ENCODE peak calls at places on chromosomes 16 and 17, in seven cellular contexts. One of them, this sample, is unnamed.

GRCh38 chr16:1168837-1169236 is 15.9 kb downstream of the CACNA1H start:
- DNase-seq in bronchial epithelial cell: no peak
- DNase-seq in sigmoid colon: no peak
- DNase-seq in A549: no peak
- DNase-seq in epithelial cell of proximal tubule: no peak
- DNase-seq in AG10803: no peak
- DNase-seq in fibroblast of lung: no peak
- DNase-seq in this sample: no peak

GRCh38 chr17:81684442-81684911 is 666 bp downstream of the HGS start:
- DNase-seq in bronchial epithelial cell: peak
- DNase-seq in sigmoid colon: no peak
- DNase-seq in A549: no peak
- DNase-seq in epithelial cell of proximal tubule: no peak
- DNase-seq in AG10803: no peak
- DNase-seq in fibroblast of lung: peak
- DNase-seq in this sample: no peak

GRCh38 chr16:54285414-54286066 is 1.0 kb downstream of the IRX3 start:
- DNase-seq in bronchial epithelial cell: no peak
- DNase-seq in sigmoid colon: no peak
- DNase-seq in A549: peak
- DNase-seq in epithelial cell of proximal tubule: no peak
- DNase-seq in AG10803: peak
- DNase-seq in fibroblast of lung: no peak
- DNase-seq in this sample: peak

GRCh38 chr16:24761526-24761925 is 32.1 kb downstream of the TNRC6A start:
- DNase-seq in bronchial epithelial cell: no peak
- DNase-seq in sigmoid colon: no peak
- DNase-seq in A549: no peak
- DNase-seq in epithelial cell of proximal tubule: no peak
- DNase-seq in AG10803: no peak
- DNase-seq in fibroblast of lung: no peak
- DNase-seq in this sample: no peak

GRCh38 chr16:64417711-64418227 is 704.1 kb downstream of the CDH11 start:
- DNase-seq in bronchial epithelial cell: peak
- DNase-seq in sigmoid colon: no peak
- DNase-seq in A549: no peak
- DNase-seq in epithelial cell of proximal tubule: no peak
- DNase-seq in AG10803: peak
- DNase-seq in fibroblast of lung: peak
- DNase-seq in this sample: peak

GRCh38 chr16:6195966-6196365 is 1098.4 kb upstream of the EEF2KMT start:
- DNase-seq in bronchial epithelial cell: no peak
- DNase-seq in sigmoid colon: no peak
- DNase-seq in A549: no peak
- DNase-seq in epithelial cell of proximal tubule: no peak
- DNase-seq in AG10803: no peak
- DNase-seq in fibroblast of lung: no peak
- DNase-seq in this sample: no peak

GRCh38 chr17:37485938-37486570 is 3.6 kb upstream of the DUSP14 start:
- DNase-seq in bronchial epithelial cell: no peak
- DNase-seq in sigmoid colon: no peak
- DNase-seq in A549: no peak
- DNase-seq in epithelial cell of proximal tubule: no peak
- DNase-seq in AG10803: peak
- DNase-seq in fibroblast of lung: peak
- DNase-seq in this sample: peak

GRCh38 chr16:985646-986400 is 4.3 kb downstream of the SOX8 start:
- DNase-seq in bronchial epithelial cell: no peak
- DNase-seq in sigmoid colon: no peak
- DNase-seq in A549: no peak
- DNase-seq in epithelial cell of proximal tubule: no peak
- DNase-seq in AG10803: no peak
- DNase-seq in fibroblast of lung: no peak
- DNase-seq in this sample: no peak

GRCh38 chr17:51214920-51215319 is 44.9 kb downstream of the MBTD1 start:
- DNase-seq in bronchial epithelial cell: no peak
- DNase-seq in sigmoid colon: no peak
- DNase-seq in A549: no peak
- DNase-seq in epithelial cell of proximal tubule: no peak
- DNase-seq in AG10803: no peak
- DNase-seq in fibroblast of lung: no peak
- DNase-seq in this sample: peak

GRCh38 chr17:6477831-6478383 is 33.7 kb downstream of the PIMREG start:
- DNase-seq in bronchial epithelial cell: no peak
- DNase-seq in sigmoid colon: no peak
- DNase-seq in A549: no peak
- DNase-seq in epithelial cell of proximal tubule: no peak
- DNase-seq in AG10803: no peak
- DNase-seq in fibroblast of lung: no peak
- DNase-seq in this sample: no peak

GRCh38 chr16:56606071-56606687 is 2.2 kb upstream of the MT2A start:
- DNase-seq in bronchial epithelial cell: peak
- DNase-seq in sigmoid colon: peak
- DNase-seq in A549: peak
- DNase-seq in epithelial cell of proximal tubule: no peak
- DNase-seq in AG10803: no peak
- DNase-seq in fibroblast of lung: no peak
- DNase-seq in this sample: no peak

GRCh38 chr17:35540589-35541404 is 3.3 kb upstream of the SLFN12L start:
- DNase-seq in bronchial epithelial cell: peak
- DNase-seq in sigmoid colon: peak
- DNase-seq in A549: no peak
- DNase-seq in epithelial cell of proximal tubule: no peak
- DNase-seq in AG10803: peak
- DNase-seq in fibroblast of lung: peak
- DNase-seq in this sample: peak

GRCh38 chr17:66724581-66725341 is 110.2 kb upstream of the CACNG5 start:
- DNase-seq in bronchial epithelial cell: no peak
- DNase-seq in sigmoid colon: peak
- DNase-seq in A549: peak
- DNase-seq in epithelial cell of proximal tubule: no peak
- DNase-seq in AG10803: peak
- DNase-seq in fibroblast of lung: peak
- DNase-seq in this sample: peak

GRCh38 chr16:5851583-5851982 is 754.0 kb upstream of the EEF2KMT start:
- DNase-seq in bronchial epithelial cell: peak
- DNase-seq in sigmoid colon: no peak
- DNase-seq in A549: no peak
- DNase-seq in epithelial cell of proximal tubule: no peak
- DNase-seq in AG10803: no peak
- DNase-seq in fibroblast of lung: no peak
- DNase-seq in this sample: no peak

GRCh38 chr17:72287586-72287985 is 166.8 kb downstream of the SOX9 start:
- DNase-seq in bronchial epithelial cell: no peak
- DNase-seq in sigmoid colon: no peak
- DNase-seq in A549: no peak
- DNase-seq in epithelial cell of proximal tubule: no peak
- DNase-seq in AG10803: no peak
- DNase-seq in fibroblast of lung: no peak
- DNase-seq in this sample: peak

GRCh38 chr17:59668816-59669215 is 38.4 kb downstream of the PTRH2 start:
- DNase-seq in bronchial epithelial cell: peak
- DNase-seq in sigmoid colon: no peak
- DNase-seq in A549: peak
- DNase-seq in epithelial cell of proximal tubule: peak
- DNase-seq in AG10803: peak
- DNase-seq in fibroblast of lung: peak
- DNase-seq in this sample: peak

GRCh38 chr17:39057807-39058206 is 90.6 kb upstream of the FBXO47 start:
- DNase-seq in bronchial epithelial cell: no peak
- DNase-seq in sigmoid colon: no peak
- DNase-seq in A549: no peak
- DNase-seq in epithelial cell of proximal tubule: no peak
- DNase-seq in AG10803: no peak
- DNase-seq in fibroblast of lung: no peak
- DNase-seq in this sample: no peak

GRCh38 chr17:79789943-79790804 is 6.7 kb downstream of the CBX8 start:
- DNase-seq in bronchial epithelial cell: no peak
- DNase-seq in sigmoid colon: no peak
- DNase-seq in A549: peak
- DNase-seq in epithelial cell of proximal tubule: no peak
- DNase-seq in AG10803: no peak
- DNase-seq in fibroblast of lung: no peak
- DNase-seq in this sample: peak

GRCh38 chr17:49508061-49508865 is 13.2 kb downstream of the NGFR start:
- DNase-seq in bronchial epithelial cell: peak
- DNase-seq in sigmoid colon: no peak
- DNase-seq in A549: peak
- DNase-seq in epithelial cell of proximal tubule: no peak
- DNase-seq in AG10803: peak
- DNase-seq in fibroblast of lung: no peak
- DNase-seq in this sample: no peak
- H3K4me3 ChIP-seq in bronchial epithelial cell: no peak
- H3K4me3 ChIP-seq in sigmoid colon: no peak
- H3K4me3 ChIP-seq in A549: no peak
- H3K4me3 ChIP-seq in epithelial cell of proximal tubule: no peak
- H3K4me3 ChIP-seq in AG10803: no peak
- H3K4me3 ChIP-seq in fibroblast of lung: no peak
- H3K4me3 ChIP-seq in this sample: no peak

DNA sequence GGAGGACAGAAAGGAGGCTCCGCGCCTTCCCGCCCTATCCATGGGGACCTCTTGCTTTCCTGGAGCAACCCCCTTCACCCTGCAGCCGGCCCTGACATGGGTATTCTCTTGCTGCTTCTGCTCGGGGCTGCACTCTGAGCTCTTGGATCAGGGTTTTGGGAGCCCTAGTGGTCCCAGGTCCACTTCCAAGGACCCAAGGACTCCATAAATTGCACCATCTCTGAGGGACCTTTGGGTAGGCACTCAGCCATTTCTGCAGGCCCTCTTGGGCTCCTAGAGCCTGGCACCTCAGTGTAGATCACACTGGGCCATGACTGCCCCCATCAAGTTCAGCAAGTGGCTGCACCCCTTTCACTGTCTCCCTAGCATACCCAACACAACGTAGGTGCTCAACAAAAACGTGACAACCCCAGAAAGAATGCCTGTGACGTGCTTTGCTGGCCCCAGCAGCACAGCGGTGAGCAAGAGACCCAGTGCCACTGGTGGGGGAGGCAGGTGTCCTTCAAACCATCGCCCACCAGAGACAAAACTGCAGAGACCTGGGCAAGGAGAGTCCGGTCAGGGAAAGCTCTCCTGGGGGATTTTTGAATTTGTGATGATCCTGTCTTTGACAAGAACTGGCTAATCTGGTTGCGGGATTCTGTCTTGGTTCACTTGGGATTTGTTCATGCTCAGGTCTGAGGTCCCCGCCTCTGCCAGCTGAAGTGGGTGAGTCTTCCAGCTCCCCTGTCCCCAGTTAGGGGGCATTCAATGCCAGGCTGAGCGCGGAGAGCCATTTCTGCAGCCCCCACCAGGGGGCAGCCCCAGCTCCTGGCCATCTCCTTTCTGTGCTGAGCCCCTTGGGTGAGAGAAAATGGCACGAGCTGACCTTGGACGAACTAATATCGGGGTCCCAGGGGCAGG is 2.5 kb upstream of the RAB11FIP4 start:
- DNase-seq in bronchial epithelial cell: no peak
- DNase-seq in sigmoid colon: no peak
- DNase-seq in A549: no peak
- DNase-seq in epithelial cell of proximal tubule: no peak
- DNase-seq in AG10803: no peak
- DNase-seq in fibroblast of lung: peak
- DNase-seq in this sample: peak
- TF ChIP-seq CTCF in bronchial epithelial cell: peak
- TF ChIP-seq CTCF in sigmoid colon: peak
- TF ChIP-seq CTCF in A549: peak
- TF ChIP-seq CTCF in epithelial cell of proximal tubule: peak
- TF ChIP-seq CTCF in AG10803: peak
- TF ChIP-seq CTCF in fibroblast of lung: peak
- TF ChIP-seq CTCF in this sample: peak

GRCh38 chr17:58380207-58381123 is 28.5 kb upstream of the SUPT4H1 start:
- DNase-seq in bronchial epithelial cell: no peak
- DNase-seq in sigmoid colon: no peak
- DNase-seq in A549: no peak
- DNase-seq in epithelial cell of proximal tubule: no peak
- DNase-seq in AG10803: no peak
- DNase-seq in fibroblast of lung: no peak
- DNase-seq in this sample: no peak

GRCh38 chr17:58383892-58384462 is 32.0 kb upstream of the SUPT4H1 start:
- DNase-seq in bronchial epithelial cell: no peak
- DNase-seq in sigmoid colon: no peak
- DNase-seq in A549: no peak
- DNase-seq in epithelial cell of proximal tubule: no peak
- DNase-seq in AG10803: no peak
- DNase-seq in fibroblast of lung: no peak
- DNase-seq in this sample: no peak

GRCh38 chr17:58381124-58381838 is 29.3 kb upstream of the SUPT4H1 start:
- DNase-seq in bronchial epithelial cell: no peak
- DNase-seq in sigmoid colon: no peak
- DNase-seq in A549: peak
- DNase-seq in epithelial cell of proximal tubule: no peak
- DNase-seq in AG10803: no peak
- DNase-seq in fibroblast of lung: no peak
- DNase-seq in this sample: no peak

GRCh38 chr17:58382885-58383248 is 30.9 kb upstream of the SUPT4H1 start:
- DNase-seq in bronchial epithelial cell: no peak
- DNase-seq in sigmoid colon: no peak
- DNase-seq in A549: no peak
- DNase-seq in epithelial cell of proximal tubule: no peak
- DNase-seq in AG10803: no peak
- DNase-seq in fibroblast of lung: no peak
- DNase-seq in this sample: no peak

GRCh38 chr17:58382108-58382884 is 30.3 kb upstream of the SUPT4H1 start:
- DNase-seq in bronchial epithelial cell: no peak
- DNase-seq in sigmoid colon: no peak
- DNase-seq in A549: no peak
- DNase-seq in epithelial cell of proximal tubule: no peak
- DNase-seq in AG10803: no peak
- DNase-seq in fibroblast of lung: no peak
- DNase-seq in this sample: no peak
- H3K4me3 ChIP-seq in bronchial epithelial cell: no peak
- H3K4me3 ChIP-seq in sigmoid colon: no peak
- H3K4me3 ChIP-seq in A549: no peak
- H3K4me3 ChIP-seq in epithelial cell of proximal tubule: no peak
- H3K4me3 ChIP-seq in AG10803: no peak
- H3K4me3 ChIP-seq in fibroblast of lung: no peak
- H3K4me3 ChIP-seq in this sample: no peak

DNA sequence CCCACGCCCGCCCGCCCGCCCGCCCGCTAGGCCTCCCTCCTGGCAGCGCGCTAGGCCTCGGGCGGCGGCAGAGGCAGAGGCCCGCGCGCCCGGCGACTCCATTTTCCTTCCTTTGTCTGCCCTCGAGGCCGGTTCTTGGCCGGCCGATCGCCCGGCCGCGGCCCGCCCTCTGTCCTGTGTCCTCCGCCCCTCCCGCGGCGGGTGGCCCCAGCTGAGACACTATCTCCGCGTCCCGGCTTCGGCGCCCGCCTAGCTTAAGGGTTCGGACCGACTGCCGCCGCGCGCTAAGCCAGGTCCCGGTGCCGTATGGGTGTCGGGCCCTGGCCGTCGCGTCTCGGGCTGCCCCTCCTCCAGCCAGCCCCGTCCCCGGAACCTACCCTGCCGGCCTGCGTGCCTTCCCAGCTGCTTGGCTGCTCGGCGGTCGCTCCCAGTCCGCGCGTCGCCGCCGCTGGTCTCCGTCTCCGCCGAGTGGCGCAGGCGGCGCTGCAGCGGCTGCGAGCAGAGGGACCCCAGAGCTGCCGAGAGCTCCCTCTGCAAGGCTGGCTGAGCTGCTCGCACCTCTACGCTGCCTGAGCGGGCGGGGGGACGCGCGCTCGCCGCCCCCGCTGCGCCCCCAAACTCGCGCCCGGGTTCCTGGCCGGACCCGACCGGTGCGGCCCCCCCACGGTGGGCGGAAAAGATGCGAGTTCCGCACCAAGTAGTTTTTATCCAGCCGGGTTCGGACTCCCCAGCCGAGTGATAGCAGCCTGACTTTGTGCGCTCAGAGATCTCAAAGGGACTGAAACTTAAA is 787 bp downstream of the CTCF start:
- DNase-seq in bronchial epithelial cell: peak
- DNase-seq in sigmoid colon: peak
- DNase-seq in A549: peak
- DNase-seq in epithelial cell of proximal tubule: no peak
- DNase-seq in AG10803: peak
- DNase-seq in fibroblast of lung: peak
- DNase-seq in this sample: peak
- TF ChIP-seq CTCF in bronchial epithelial cell: peak
- TF ChIP-seq CTCF in sigmoid colon: no peak
- TF ChIP-seq CTCF in A549: peak
- TF ChIP-seq CTCF in epithelial cell of proximal tubule: no peak
- TF ChIP-seq CTCF in AG10803: no peak
- TF ChIP-seq CTCF in fibroblast of lung: peak
- TF ChIP-seq CTCF in this sample: no peak

This sample was measured in choroid plexus epithelial cell.